ENCODE peak calls at places on chromosomes 2 and 18, in six cellular contexts. M is effector memory CD4-positive, alpha-beta T cell; P is psoas muscle; V is breast epithelium; T is left ventricle myocardium inferior; I is CD4-positive, alpha-beta T cell. K is an unnamed sample.

GRCh38 chr2:181847729-181848128 is 43.8 kb upstream of the ITPRID2 start:
- DNase-seq in M (no peak), P (no peak), V (no peak), T (no peak), I (no peak), K (no peak)

GRCh38 chr2:72011356-72011661 is 136.4 kb downstream of the CYP26B1 start:
- DNase-seq in M (no peak), P (no peak), V (no peak), T (no peak), I (no peak), K (no peak)

GRCh38 chr2:27489498-27490397 is at the start of gene IFT172:
- DNase-seq in M (peak), P (peak), V (peak), T (peak), I (peak), K (peak)

GRCh38 chr2:40240067-40240466 is 211.8 kb downstream of the SLC8A1 start:
- DNase-seq in M (no peak), P (peak), V (no peak), T (peak), I (no peak), K (no peak)

GRCh38 chr18:22921762-22922161 is 11.4 kb upstream of the RBBP8 start:
- DNase-seq in M (no peak), P (no peak), V (no peak), T (no peak), I (no peak), K (no peak)

GRCh38 chr2:163348843-163349395 is 386.9 kb downstream of the FIGN start:
- DNase-seq in M (no peak), P (no peak), V (no peak), T (no peak), I (no peak), K (no peak)

GRCh38 chr2:183113630-183114029 is 10.6 kb upstream of the NUP35 start:
- DNase-seq in M (no peak), P (no peak), V (no peak), T (no peak), I (no peak), K (no peak)

GRCh38 chr2:238731961-238732360 is 115.9 kb upstream of the TWIST2 start:
- DNase-seq in M (no peak), P (no peak), V (no peak), T (no peak), I (no peak), K (no peak)

GRCh38 chr2:49222975-49223528 is 68.7 kb upstream of the FSHR start:
- DNase-seq in M (no peak), P (no peak), V (no peak), T (no peak), I (no peak), K (no peak)

GRCh38 chr2:221808488-221808887 is 236.4 kb upstream of the EPHA4 start:
- DNase-seq in M (no peak), P (no peak), V (no peak), T (no peak), I (no peak), K (no peak)

GRCh38 chr2:235766206-235766794 is 272.5 kb downstream of the AGAP1 start:
- DNase-seq in M (no peak), P (no peak), V (no peak), T (no peak), I (peak), K (peak)

GRCh38 chr2:96923810-96924774 is 54.2 kb upstream of the SEMA4C start:
- DNase-seq in M (no peak), P (peak), V (no peak), T (no peak), I (peak), K (no peak)

GRCh38 chr18:49052891-49053644 is 102.3 kb upstream of the SMAD7 start:
- DNase-seq in M (peak), P (no peak), V (no peak), T (no peak), I (peak), K (no peak)

GRCh38 chr2:17877811-17878221 is 651 bp upstream of the KCNS3 start:
- DNase-seq in M (no peak), P (peak), V (no peak), T (no peak), I (no peak), K (no peak)

GRCh38 chr2:69965756-69966447 is 4.5 kb upstream of the ASPRV1 start:
- DNase-seq in M (no peak), P (no peak), V (no peak), T (no peak), I (no peak), K (no peak)

GRCh38 chr18:54879691-54880090 is 51.4 kb downstream of the RAB27B start:
- DNase-seq in M (no peak), P (no peak), V (no peak), T (no peak), I (no peak), K (no peak)

GRCh38 chr18:3688682-3689081 is 238.7 kb downstream of the TGIF1 start:
- DNase-seq in M (no peak), P (no peak), V (no peak), T (no peak), I (no peak), K (no peak)

GRCh38 chr2:68245066-68245465 is 7.3 kb downstream of the PPP3R1 start:
- DNase-seq in M (no peak), P (no peak), V (no peak), T (no peak), I (no peak), K (no peak)

GRCh38 chr18:79925656-79925979 is 25.8 kb downstream of the SLC66A2 start:
- DNase-seq in M (no peak), P (peak), V (no peak), T (no peak), I (no peak), K (no peak)

GRCh38 chr2:197378494-197378972 is 56.3 kb downstream of the SF3B1 start:
- DNase-seq in M (peak), P (peak), V (no peak), T (no peak), I (peak), K (peak)

GRCh38 chr18:76821875-76822509 is 365 bp upstream of the ZNF236 start:
- DNase-seq in M (peak), P (peak), V (peak), T (peak), I (peak), K (no peak)

GRCh38 chr18:59266019-59266369 is 7.3 kb downstream of the RAX start:
- DNase-seq in M (no peak), P (no peak), V (no peak), T (no peak), I (no peak), K (no peak)

GRCh38 chr18:12777543-12777942 is 74.7 kb downstream of the PSMG2 start:
- DNase-seq in M (no peak), P (no peak), V (no peak), T (no peak), I (no peak), K (no peak)

GRCh38 chr2:41966431-41966893 is 81.4 kb upstream of the PKDCC start:
- DNase-seq in M (no peak), P (peak), V (peak), T (peak), I (no peak), K (peak)

GRCh38 chr2:127199223-127199622 is 20.9 kb downstream of the CYP27C1 start:
- DNase-seq in M (no peak), P (no peak), V (no peak), T (no peak), I (no peak), K (no peak)

GRCh38 chr2:112272669-112273068 is 2.7 kb upstream of the ZC3H6 start:
- DNase-seq in M (no peak), P (no peak), V (no peak), T (no peak), I (no peak), K (no peak)
- H3K27ac ChIP-seq in M (no peak), P (no peak), V (no peak), T (no peak), I (no peak), K (no peak)

GRCh38 chr2:9231291-9232165 is 24.9 kb downstream of the ASAP2 start:
- DNase-seq in M (no peak), P (no peak), V (no peak), T (no peak), I (no peak), K (no peak)

GRCh38 chr2:9232166-9232479 is 25.5 kb downstream of the ASAP2 start:
- DNase-seq in M (no peak), P (no peak), V (no peak), T (no peak), I (no peak), K (no peak)

GRCh38 chr2:9234680-9235387 is 28.2 kb downstream of the ASAP2 start:
- DNase-seq in M (no peak), P (no peak), V (no peak), T (no peak), I (no peak), K (no peak)

GRCh38 chr2:9230881-9231280 is 24.3 kb downstream of the ASAP2 start:
- DNase-seq in M (no peak), P (no peak), V (no peak), T (no peak), I (no peak), K (no peak)

DNA sequence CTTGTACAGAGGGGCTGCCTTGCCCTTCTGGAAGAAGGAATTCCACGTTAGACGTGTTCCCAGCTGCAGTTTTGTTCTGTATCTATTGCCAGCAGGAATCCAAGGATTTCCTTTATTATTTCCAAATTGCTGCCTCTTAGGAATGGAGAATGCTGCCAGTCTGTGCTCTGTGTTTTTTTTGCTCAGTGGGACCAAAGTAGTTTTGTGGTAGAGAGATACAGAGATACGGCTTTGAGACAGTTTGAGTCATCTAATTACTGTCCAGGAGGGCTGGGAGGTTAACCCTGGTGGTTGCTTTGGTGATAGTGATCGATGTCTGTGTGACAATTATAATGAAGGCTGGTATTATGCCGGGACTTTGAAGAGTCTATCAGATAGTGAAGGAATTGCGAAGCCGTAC is 26.3 kb downstream of the ASAP2 start:
- DNase-seq in M (no peak), P (no peak), V (no peak), T (no peak), I (no peak), K (no peak)
- H3K27ac ChIP-seq in M (no peak), P (no peak), V (no peak), T (peak), I (no peak), K (no peak)

GRCh38 chr2:135152361-135152760 is 100.3 kb downstream of the RAB3GAP1 start:
- DNase-seq in M (no peak), P (no peak), V (no peak), T (no peak), I (no peak), K (no peak)
- H3K27ac ChIP-seq in M (no peak), P (no peak), V (no peak), T (no peak), I (no peak), K (no peak)

DNA sequence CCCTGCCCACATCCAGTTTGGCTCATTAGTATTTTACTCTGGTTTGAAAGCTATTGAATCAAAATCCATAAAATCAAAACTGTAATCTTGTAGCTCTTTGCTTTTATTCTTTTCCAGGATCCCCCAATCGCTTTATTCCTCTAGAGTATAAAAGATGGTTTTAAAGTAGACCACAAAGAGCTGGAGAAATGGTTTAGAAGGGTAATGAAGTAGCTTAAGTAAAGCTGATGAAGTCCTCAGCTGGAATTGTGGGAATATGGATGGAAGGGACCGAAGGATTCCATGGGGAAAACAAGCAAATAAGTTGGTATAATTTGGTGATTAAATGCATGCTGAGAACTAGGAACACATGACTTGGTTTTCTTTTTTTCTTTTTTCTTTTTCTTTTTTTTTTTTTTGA is 12.3 kb downstream of the ARHGAP28 start:
- DNase-seq in M (no peak), P (no peak), V (no peak), T (no peak), I (no peak), K (no peak)
- H3K27ac ChIP-seq in M (no peak), P (peak), V (peak), T (peak), I (no peak), K (no peak)

GRCh38 chr2:237651761-237652160 is 24.4 kb downstream of the LRRFIP1 start:
- DNase-seq in M (no peak), P (no peak), V (no peak), T (no peak), I (no peak), K (no peak)
- H3K27ac ChIP-seq in M (no peak), P (peak), V (no peak), T (peak), I (no peak), K (no peak)

DNA sequence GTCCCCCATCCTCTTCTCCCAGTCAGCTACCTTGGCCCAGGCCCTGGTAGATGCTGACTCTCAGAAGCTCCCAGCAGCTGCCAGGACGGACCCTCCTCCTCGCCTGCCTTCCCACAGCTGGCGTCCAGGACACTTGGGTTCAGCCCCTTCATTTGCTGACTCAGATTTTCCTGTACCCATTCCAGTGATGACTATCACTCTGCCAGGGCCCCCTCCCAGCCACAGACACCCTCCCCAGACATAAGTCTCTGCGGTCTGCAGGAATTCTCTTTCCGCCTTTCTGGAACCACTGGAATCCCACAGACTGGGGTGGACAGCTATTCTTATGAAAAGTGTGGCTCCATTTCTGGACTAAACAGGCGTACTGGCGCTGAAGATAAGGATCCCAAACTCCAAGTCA is 260.3 kb upstream of the EPAS1 start:
- DNase-seq in M (no peak), P (no peak), V (no peak), T (no peak), I (no peak), K (no peak)
- H3K27ac ChIP-seq in M (no peak), P (no peak), V (peak), T (peak), I (no peak), K (no peak)

K was measured in substantia nigra.